ENCODE peak calls at places on chromosomes 12 and 14, in six cellular contexts. One of them, this sample, is unnamed.

GRCh38 chr12:75859868-75860267 is 171.7 kb downstream of the PHLDA1 start:
- DNase-seq in COR-L47: no peak
- DNase-seq in sigmoid colon: no peak
- DNase-seq in activated CD8-positive, alpha-beta memory T cell treated with anti-CD3 and anti-CD28 coated beads for 24 hours: no peak
- DNase-seq in SW480: no peak
- DNase-seq in G401: no peak
- DNase-seq in this sample: no peak

GRCh38 chr14:39099748-39100147 is 3.3 kb downstream of the SEC23A start:
- DNase-seq in COR-L47: no peak
- DNase-seq in sigmoid colon: no peak
- DNase-seq in activated CD8-positive, alpha-beta memory T cell treated with anti-CD3 and anti-CD28 coated beads for 24 hours: no peak
- DNase-seq in SW480: no peak
- DNase-seq in G401: no peak
- DNase-seq in this sample: no peak

GRCh38 chr12:16560273-16560672 is 45.7 kb downstream of the LMO3 start:
- DNase-seq in COR-L47: peak
- DNase-seq in sigmoid colon: no peak
- DNase-seq in activated CD8-positive, alpha-beta memory T cell treated with anti-CD3 and anti-CD28 coated beads for 24 hours: no peak
- DNase-seq in SW480: no peak
- DNase-seq in G401: no peak
- DNase-seq in this sample: no peak

GRCh38 chr14:92568621-92569479 is 55.3 kb downstream of the RIN3 start:
- DNase-seq in COR-L47: no peak
- DNase-seq in sigmoid colon: peak
- DNase-seq in activated CD8-positive, alpha-beta memory T cell treated with anti-CD3 and anti-CD28 coated beads for 24 hours: peak
- DNase-seq in SW480: no peak
- DNase-seq in G401: no peak
- DNase-seq in this sample: no peak

GRCh38 chr12:32400114-32400672 is 835 bp downstream of the FGD4 start:
- DNase-seq in COR-L47: no peak
- DNase-seq in sigmoid colon: no peak
- DNase-seq in activated CD8-positive, alpha-beta memory T cell treated with anti-CD3 and anti-CD28 coated beads for 24 hours: no peak
- DNase-seq in SW480: peak
- DNase-seq in G401: peak
- DNase-seq in this sample: no peak

GRCh38 chr12:97940629-97941028 is 478.0 kb downstream of the RMST start:
- DNase-seq in COR-L47: no peak
- DNase-seq in sigmoid colon: no peak
- DNase-seq in activated CD8-positive, alpha-beta memory T cell treated with anti-CD3 and anti-CD28 coated beads for 24 hours: no peak
- DNase-seq in SW480: no peak
- DNase-seq in G401: no peak
- DNase-seq in this sample: no peak

GRCh38 chr14:100899841-100900771 is 3.4 kb downstream of the RTL1 start:
- DNase-seq in COR-L47: no peak
- DNase-seq in sigmoid colon: peak
- DNase-seq in activated CD8-positive, alpha-beta memory T cell treated with anti-CD3 and anti-CD28 coated beads for 24 hours: peak
- DNase-seq in SW480: peak
- DNase-seq in G401: no peak
- DNase-seq in this sample: peak

GRCh38 chr12:9064815-9065606 is 50.7 kb downstream of the A2M start:
- DNase-seq in COR-L47: no peak
- DNase-seq in sigmoid colon: peak
- DNase-seq in activated CD8-positive, alpha-beta memory T cell treated with anti-CD3 and anti-CD28 coated beads for 24 hours: no peak
- DNase-seq in SW480: peak
- DNase-seq in G401: peak
- DNase-seq in this sample: peak

GRCh38 chr12:90628213-90628612 is 326.8 kb downstream of the CCER1 start:
- DNase-seq in COR-L47: no peak
- DNase-seq in sigmoid colon: no peak
- DNase-seq in activated CD8-positive, alpha-beta memory T cell treated with anti-CD3 and anti-CD28 coated beads for 24 hours: no peak
- DNase-seq in SW480: no peak
- DNase-seq in G401: no peak
- DNase-seq in this sample: no peak

GRCh38 chr14:90503582-90503981 is 106.8 kb downstream of the CALM1 start:
- DNase-seq in COR-L47: peak
- DNase-seq in sigmoid colon: no peak
- DNase-seq in activated CD8-positive, alpha-beta memory T cell treated with anti-CD3 and anti-CD28 coated beads for 24 hours: no peak
- DNase-seq in SW480: no peak
- DNase-seq in G401: no peak
- DNase-seq in this sample: no peak

GRCh38 chr12:94173660-94174265 is 25.4 kb downstream of the PLXNC1 start:
- DNase-seq in COR-L47: no peak
- DNase-seq in sigmoid colon: no peak
- DNase-seq in activated CD8-positive, alpha-beta memory T cell treated with anti-CD3 and anti-CD28 coated beads for 24 hours: peak
- DNase-seq in SW480: no peak
- DNase-seq in G401: no peak
- DNase-seq in this sample: no peak

GRCh38 chr14:105774001-105774400 is 247.6 kb downstream of the TMEM121 start:
- DNase-seq in COR-L47: no peak
- DNase-seq in sigmoid colon: no peak
- DNase-seq in activated CD8-positive, alpha-beta memory T cell treated with anti-CD3 and anti-CD28 coated beads for 24 hours: no peak
- DNase-seq in SW480: peak
- DNase-seq in G401: no peak
- DNase-seq in this sample: no peak

This sample was measured in esophagus muscularis mucosa.